ENCODE peak calls at places on chromosomes 12 and 14, in seven cellular contexts. One of them, this sample, is unnamed.

GRCh38 chr14:75123991-75124390 is 2.9 kb downstream of the NEK9 start:
- DNase-seq in GM23248: peak; percentile 90
- DNase-seq in heart left ventricle: no peak
- DNase-seq in A549: peak; percentile 69
- DNase-seq in endodermal cell: no peak
- DNase-seq in esophagus squamous epithelium: no peak
- DNase-seq in hepatocyte: peak; percentile 12
- DNase-seq in this sample: peak; percentile 65

GRCh38 chr14:74949211-74949610 is 6.2 kb downstream of the PGF start:
- DNase-seq in GM23248: no peak
- DNase-seq in heart left ventricle: no peak
- DNase-seq in A549: no peak
- DNase-seq in endodermal cell: no peak
- DNase-seq in esophagus squamous epithelium: no peak
- DNase-seq in hepatocyte: no peak
- DNase-seq in this sample: no peak

GRCh38 chr12:20443792-20444191 is 75.5 kb downstream of the PDE3A start:
- DNase-seq in GM23248: no peak
- DNase-seq in heart left ventricle: no peak
- DNase-seq in A549: no peak
- DNase-seq in endodermal cell: no peak
- DNase-seq in esophagus squamous epithelium: no peak
- DNase-seq in hepatocyte: no peak
- DNase-seq in this sample: no peak

GRCh38 chr12:20593611-20594010 is 101.5 kb upstream of the SLCO1C1 start:
- DNase-seq in GM23248: no peak
- DNase-seq in heart left ventricle: no peak
- DNase-seq in A549: no peak
- DNase-seq in endodermal cell: no peak
- DNase-seq in esophagus squamous epithelium: no peak
- DNase-seq in hepatocyte: no peak
- DNase-seq in this sample: no peak

GRCh38 chr12:46266382-46266791 is 2.5 kb downstream of the SLC38A1 start:
- DNase-seq in GM23248: peak; percentile 46
- DNase-seq in heart left ventricle: no peak
- DNase-seq in A549: peak; percentile 46
- DNase-seq in endodermal cell: no peak
- DNase-seq in esophagus squamous epithelium: no peak
- DNase-seq in hepatocyte: peak; percentile 57
- DNase-seq in this sample: peak; percentile 35

GRCh38 chr12:127893875-127894635 is 372.9 kb upstream of the TMEM132C start:
- DNase-seq in GM23248: peak; percentile 19
- DNase-seq in heart left ventricle: no peak
- DNase-seq in A549: peak; percentile 6
- DNase-seq in endodermal cell: peak; percentile 79
- DNase-seq in esophagus squamous epithelium: no peak
- DNase-seq in hepatocyte: no peak
- DNase-seq in this sample: no peak

GRCh38 chr12:4810219-4810671 is 90.0 kb downstream of the GALNT8 start:
- DNase-seq in GM23248: no peak
- DNase-seq in heart left ventricle: no peak
- DNase-seq in A549: no peak
- DNase-seq in endodermal cell: no peak
- DNase-seq in esophagus squamous epithelium: no peak
- DNase-seq in hepatocyte: no peak
- DNase-seq in this sample: no peak

GRCh38 chr12:4355150-4355842 is 24.2 kb downstream of the FGF23 start:
- DNase-seq in GM23248: no peak
- DNase-seq in heart left ventricle: no peak
- DNase-seq in A549: no peak
- DNase-seq in endodermal cell: no peak
- DNase-seq in esophagus squamous epithelium: no peak
- DNase-seq in hepatocyte: no peak
- DNase-seq in this sample: no peak

GRCh38 chr14:71103662-71104484 is 196.6 kb downstream of the PCNX1 start:
- DNase-seq in GM23248: peak; percentile 74
- DNase-seq in heart left ventricle: no peak
- DNase-seq in A549: peak; percentile 62
- DNase-seq in endodermal cell: no peak
- DNase-seq in esophagus squamous epithelium: no peak
- DNase-seq in hepatocyte: peak; percentile 79
- DNase-seq in this sample: peak; percentile 75

GRCh38 chr12:131000000-131000486 is 46.3 kb downstream of the ADGRD1 start:
- DNase-seq in GM23248: no peak
- DNase-seq in heart left ventricle: no peak
- DNase-seq in A549: no peak
- DNase-seq in endodermal cell: no peak
- DNase-seq in esophagus squamous epithelium: no peak
- DNase-seq in hepatocyte: no peak
- DNase-seq in this sample: no peak

GRCh38 chr14:68695326-68695768 is 97.5 kb downstream of the ZFP36L1 start:
- DNase-seq in GM23248: peak; percentile 99
- DNase-seq in heart left ventricle: peak; percentile 68
- DNase-seq in A549: peak; percentile 92
- DNase-seq in endodermal cell: no peak
- DNase-seq in esophagus squamous epithelium: no peak
- DNase-seq in hepatocyte: no peak
- DNase-seq in this sample: no peak

GRCh38 chr14:61188196-61188595 is 92.9 kb downstream of the TMEM30B start:
- DNase-seq in GM23248: peak; percentile 73
- DNase-seq in heart left ventricle: no peak
- DNase-seq in A549: peak; percentile 41
- DNase-seq in endodermal cell: peak; percentile 75
- DNase-seq in esophagus squamous epithelium: no peak
- DNase-seq in hepatocyte: no peak
- DNase-seq in this sample: no peak

GRCh38 chr12:123261196-123261595 is 10.5 kb downstream of the CDK2AP1 start:
- DNase-seq in GM23248: no peak
- DNase-seq in heart left ventricle: no peak
- DNase-seq in A549: no peak
- DNase-seq in endodermal cell: no peak
- DNase-seq in esophagus squamous epithelium: no peak
- DNase-seq in hepatocyte: no peak
- DNase-seq in this sample: no peak

DNA sequence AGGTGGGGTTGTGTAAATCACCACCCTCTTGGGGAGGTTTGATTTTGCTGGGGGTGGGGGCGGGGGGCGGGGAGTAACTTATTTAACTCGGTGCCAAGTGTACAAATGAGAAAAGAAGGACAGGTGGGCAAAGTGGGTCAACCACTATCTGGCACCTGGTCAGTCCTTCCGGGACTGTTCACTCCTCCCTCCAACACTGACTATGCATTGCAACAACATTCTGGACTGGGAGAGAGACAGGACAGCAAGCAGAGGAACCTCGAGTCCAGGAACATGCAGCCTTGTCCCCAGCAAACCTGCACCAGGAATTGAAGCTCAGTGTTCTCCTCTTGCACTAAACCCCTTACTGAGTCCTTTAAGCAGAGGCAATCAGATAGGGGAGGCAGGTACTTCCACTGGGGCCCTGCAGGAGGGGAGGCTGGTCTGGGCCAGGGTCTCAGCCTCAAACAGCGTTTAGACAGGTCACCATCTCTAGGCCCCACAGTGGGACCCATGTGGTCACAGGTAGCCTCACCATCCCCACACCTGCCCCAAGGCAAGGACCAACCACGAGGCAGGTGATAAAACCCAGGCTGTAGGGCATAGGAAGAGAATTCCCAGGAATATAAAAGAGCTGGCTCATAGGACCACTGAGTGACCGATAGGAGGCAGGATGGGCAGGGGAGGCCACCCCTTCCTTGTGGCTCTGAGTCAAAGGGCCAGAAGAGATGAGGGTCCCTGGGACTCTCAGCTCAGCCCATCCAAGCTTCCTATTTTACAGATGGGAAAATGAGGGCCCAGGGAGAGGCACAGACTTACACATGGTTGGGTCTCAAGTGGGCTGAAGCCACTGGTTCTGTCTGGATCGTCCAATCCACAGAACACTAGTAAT is 9.8 kb downstream of the CCDC85C start:
- DNase-seq in GM23248: no peak
- DNase-seq in heart left ventricle: no peak
- DNase-seq in A549: no peak
- DNase-seq in endodermal cell: no peak
- DNase-seq in esophagus squamous epithelium: no peak
- DNase-seq in hepatocyte: no peak
- DNase-seq in this sample: no peak
- H3K4me1 ChIP-seq in GM23248: peaks cover 6% of the 10 kb centered on the region
- H3K4me1 ChIP-seq in heart left ventricle: peaks cover 69% of the 10 kb centered on the region
- H3K4me1 ChIP-seq in A549: peaks cover 68% of the 10 kb centered on the region
- H3K4me1 ChIP-seq in endodermal cell: peaks cover 19% of the 10 kb centered on the region
- H3K4me1 ChIP-seq in esophagus squamous epithelium: peaks cover 99% of the 10 kb centered on the region
- H3K4me1 ChIP-seq in hepatocyte: peaks cover 45% of the 10 kb centered on the region
- H3K4me1 ChIP-seq in this sample: peaks cover 2% of the 10 kb centered on the region

GRCh38 chr12:124764870-124765570 is 98.6 kb downstream of the SCARB1 start:
- DNase-seq in GM23248: peak; percentile 89
- DNase-seq in heart left ventricle: no peak
- DNase-seq in A549: no peak
- DNase-seq in endodermal cell: no peak
- DNase-seq in esophagus squamous epithelium: no peak
- DNase-seq in hepatocyte: peak; percentile 43
- DNase-seq in this sample: no peak
- H3K4me1 ChIP-seq in GM23248: peaks cover 15% of the 10 kb centered on the region
- H3K4me1 ChIP-seq in heart left ventricle: peaks cover 72% of the 10 kb centered on the region
- H3K4me1 ChIP-seq in A549: peaks cover 34% of the 10 kb centered on the region
- H3K4me1 ChIP-seq in endodermal cell: no peaks in the 10 kb centered on the region
- H3K4me1 ChIP-seq in esophagus squamous epithelium: peaks cover 64% of the 10 kb centered on the region
- H3K4me1 ChIP-seq in hepatocyte: peaks cover 24% of the 10 kb centered on the region
- H3K4me1 ChIP-seq in this sample: no peaks in the 10 kb centered on the region

GRCh38 chr14:90576581-90576980 is 179.8 kb downstream of the CALM1 start:
- DNase-seq in GM23248: peak; percentile 43
- DNase-seq in heart left ventricle: no peak
- DNase-seq in A549: no peak
- DNase-seq in endodermal cell: no peak
- DNase-seq in esophagus squamous epithelium: no peak
- DNase-seq in hepatocyte: peak; percentile 32
- DNase-seq in this sample: no peak
- H3K4me1 ChIP-seq in GM23248: no peaks in the 10 kb centered on the region
- H3K4me1 ChIP-seq in heart left ventricle: peaks cover 13% of the 10 kb centered on the region
- H3K4me1 ChIP-seq in A549: no peaks in the 10 kb centered on the region
- H3K4me1 ChIP-seq in endodermal cell: peaks cover 3% of the 10 kb centered on the region
- H3K4me1 ChIP-seq in esophagus squamous epithelium: peaks cover 40% of the 10 kb centered on the region
- H3K4me1 ChIP-seq in hepatocyte: no peaks in the 10 kb centered on the region
- H3K4me1 ChIP-seq in this sample: no peaks in the 10 kb centered on the region

GRCh38 chr12:6641131-6641530 is 5.4 kb upstream of the LPAR5 start:
- DNase-seq in GM23248: peak; percentile 22
- DNase-seq in heart left ventricle: no peak
- DNase-seq in A549: no peak
- DNase-seq in endodermal cell: no peak
- DNase-seq in esophagus squamous epithelium: no peak
- DNase-seq in hepatocyte: no peak
- DNase-seq in this sample: no peak

GRCh38 chr12:6640497-6640896 is 4.7 kb upstream of the LPAR5 start:
- DNase-seq in GM23248: no peak
- DNase-seq in heart left ventricle: no peak
- DNase-seq in A549: no peak
- DNase-seq in endodermal cell: no peak
- DNase-seq in esophagus squamous epithelium: no peak
- DNase-seq in hepatocyte: no peak
- DNase-seq in this sample: no peak

GRCh38 chr12:6635856-6636521 is at the start of gene LPAR5:
- DNase-seq in GM23248: peak; percentile 80
- DNase-seq in heart left ventricle: no peak
- DNase-seq in A549: peak; percentile 66
- DNase-seq in endodermal cell: peak; percentile 82
- DNase-seq in esophagus squamous epithelium: no peak
- DNase-seq in hepatocyte: peak; percentile 61
- DNase-seq in this sample: peak; percentile 93

GRCh38 chr12:6638305-6638704 is 2.5 kb upstream of the LPAR5 start:
- DNase-seq in GM23248: no peak
- DNase-seq in heart left ventricle: no peak
- DNase-seq in A549: no peak
- DNase-seq in endodermal cell: no peak
- DNase-seq in esophagus squamous epithelium: no peak
- DNase-seq in hepatocyte: no peak
- DNase-seq in this sample: no peak

DNA sequence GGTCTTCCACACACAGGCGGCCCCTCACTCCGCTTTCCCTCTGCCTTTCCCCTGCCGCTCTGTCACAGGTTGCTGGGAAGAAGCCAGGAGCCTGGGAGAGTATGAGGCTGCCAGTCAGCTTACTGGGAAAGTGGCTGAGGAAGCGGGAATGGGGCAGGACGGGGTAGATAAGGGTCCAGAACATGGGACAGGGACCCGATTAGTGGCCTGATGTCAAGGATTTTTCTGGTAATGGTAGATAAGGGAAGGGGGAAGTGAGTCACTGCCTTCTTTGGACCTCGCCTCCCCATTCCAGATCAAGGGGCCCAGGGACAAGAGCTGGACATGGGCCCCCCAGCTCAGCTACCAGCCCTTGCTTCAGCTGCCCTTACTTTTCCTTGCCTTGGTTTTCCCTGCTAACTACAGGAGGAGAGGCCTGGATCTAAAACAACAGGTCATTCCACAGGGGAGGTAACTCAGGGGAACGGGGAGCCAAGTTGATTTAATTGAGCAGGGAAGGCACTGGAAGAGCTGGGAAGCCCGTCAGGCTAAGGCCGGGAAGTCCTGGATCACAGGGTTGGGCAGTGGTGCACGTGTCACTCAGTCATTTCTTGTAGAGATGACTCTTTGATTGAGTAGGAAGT is 3.5 kb upstream of the LPAR5 start:
- DNase-seq in GM23248: no peak
- DNase-seq in heart left ventricle: no peak
- DNase-seq in A549: no peak
- DNase-seq in endodermal cell: no peak
- DNase-seq in esophagus squamous epithelium: no peak
- DNase-seq in hepatocyte: no peak
- DNase-seq in this sample: no peak
- H3K4me1 ChIP-seq in GM23248: peaks cover 8% of the 10 kb centered on the region
- H3K4me1 ChIP-seq in heart left ventricle: peaks cover 68% of the 10 kb centered on the region
- H3K4me1 ChIP-seq in A549: peaks cover 13% of the 10 kb centered on the region
- H3K4me1 ChIP-seq in endodermal cell: no peaks in the 10 kb centered on the region
- H3K4me1 ChIP-seq in esophagus squamous epithelium: peaks cover 56% of the 10 kb centered on the region
- H3K4me1 ChIP-seq in hepatocyte: peaks cover 13% of the 10 kb centered on the region
- H3K4me1 ChIP-seq in this sample: peaks cover 4% of the 10 kb centered on the region

DNA sequence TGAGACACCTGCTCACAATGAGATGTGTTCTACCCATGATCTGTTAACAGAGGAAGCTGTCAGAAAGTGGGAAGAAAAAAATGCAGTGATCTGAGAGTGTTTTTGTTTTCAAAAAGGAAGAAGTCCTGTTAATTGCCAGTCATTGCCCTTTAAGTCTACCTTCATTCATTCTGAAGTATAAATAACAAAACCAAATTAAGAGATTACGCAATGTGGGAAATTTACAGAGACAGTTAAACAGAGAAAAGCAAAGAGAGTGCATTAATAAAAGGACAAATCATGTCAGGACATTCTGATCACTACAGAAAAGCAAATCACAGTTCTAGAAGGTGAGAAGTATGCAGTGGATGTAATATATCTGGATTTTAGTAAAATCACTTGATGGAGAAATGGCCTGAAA is 154.2 kb downstream of the NRXN3 start:
- DNase-seq in GM23248: no peak
- DNase-seq in heart left ventricle: no peak
- DNase-seq in A549: no peak
- DNase-seq in endodermal cell: no peak
- DNase-seq in esophagus squamous epithelium: no peak
- DNase-seq in hepatocyte: no peak
- DNase-seq in this sample: no peak
- H3K4me1 ChIP-seq in GM23248: no peaks in the 10 kb centered on the region
- H3K4me1 ChIP-seq in heart left ventricle: no peaks in the 10 kb centered on the region
- H3K4me1 ChIP-seq in A549: no peaks in the 10 kb centered on the region
- H3K4me1 ChIP-seq in endodermal cell: peaks cover 13% of the 10 kb centered on the region
- H3K4me1 ChIP-seq in esophagus squamous epithelium: no peaks in the 10 kb centered on the region
- H3K4me1 ChIP-seq in hepatocyte: peaks cover 6% of the 10 kb centered on the region
- H3K4me1 ChIP-seq in this sample: no peaks in the 10 kb centered on the region

This sample was measured in small intestine.